ENCODE peak calls at places on chromosomes 3 and 15, in five cellular contexts. J, R, T, O and M are unnamed samples.

GRCh38 chr3:47441796-47442551 is 33.8 kb downstream of the SCAP start:
- DNase-seq in J (no peak), R (no peak), T (no peak), O (no peak), M (no peak)

GRCh38 chr3:50214824-50215223 is 9.8 kb downstream of the SLC38A3 start:
- DNase-seq in J (no peak), R (no peak), T (no peak), O (no peak), M (no peak)

GRCh38 chr3:104669083-104669482 is 697.6 kb upstream of the ALCAM start:
- DNase-seq in J (no peak), R (no peak), T (no peak), O (no peak), M (no peak)

GRCh38 chr15:101258238-101259144 is 6.6 kb upstream of the CHSY1 start:
- DNase-seq in J (peak; percentile 54), R (peak; percentile 54), T (no peak), O (no peak), M (peak; percentile 66)

GRCh38 chr15:57003418-57003817 is 85.0 kb downstream of the TCF12 start:
- DNase-seq in J (peak; percentile 54), R (no peak), T (no peak), O (no peak), M (peak; percentile 37)

GRCh38 chr3:42823351-42823750 is 14.1 kb downstream of the ACKR2 start:
- DNase-seq in J (no peak), R (no peak), T (no peak), O (no peak), M (no peak)

GRCh38 chr15:63246691-63247464 is 30.5 kb upstream of the APH1B start:
- DNase-seq in J (no peak), R (no peak), T (no peak), O (peak; percentile 58), M (no peak)

GRCh38 chr3:136734382-136735070 is 17.7 kb downstream of the STAG1 start:
- DNase-seq in J (no peak), R (no peak), T (no peak), O (no peak), M (no peak)

GRCh38 chr3:32424581-32425250 is 33.1 kb downstream of the CMTM7 start:
- DNase-seq in J (no peak), R (no peak), T (no peak), O (no peak), M (no peak)

GRCh38 chr15:81095690-81096365 is 38.2 kb upstream of the CFAP161 start:
- DNase-seq in J (peak; percentile 17), R (no peak), T (no peak), O (no peak), M (no peak)

GRCh38 chr15:98948941-98949340 is 58.7 kb downstream of the PGPEP1L start:
- DNase-seq in J (no peak), R (no peak), T (no peak), O (no peak), M (no peak)

GRCh38 chr15:99452010-99452409 is 113.8 kb upstream of the MEF2A start:
- DNase-seq in J (no peak), R (no peak), T (no peak), O (no peak), M (no peak)

GRCh38 chr3:13296662-13297061 is 123.5 kb downstream of the NUP210 start:
- DNase-seq in J (no peak), R (no peak), T (no peak), O (no peak), M (no peak)

GRCh38 chr3:13713396-13713795 is 164.5 kb downstream of the FBLN2 start:
- DNase-seq in J (no peak), R (no peak), T (no peak), O (no peak), M (no peak)

GRCh38 chr3:48084929-48085328 is 68.7 kb upstream of the MAP4 start:
- DNase-seq in J (no peak), R (no peak), T (no peak), O (no peak), M (no peak)

GRCh38 chr3:142694225-142694624 is 29.6 kb upstream of the TRPC1 start:
- DNase-seq in J (no peak), R (no peak), T (no peak), O (no peak), M (no peak)